ENCODE peak calls at places on chromosomes 11 and 22, in five cellular contexts. W, N, O, R and Y are unnamed samples.

GRCh38 chr22:28260619-28261018 is 341.6 kb upstream of the PITPNB start:
- DNase-seq in O (no peak), W (no peak), N (no peak), R (no peak), Y (no peak)

GRCh38 chr11:8066036-8066910 is 14.7 kb upstream of the TUB start:
- DNase-seq in N (no peak), W (no peak), R (no peak), O (no peak), Y (no peak)

GRCh38 chr11:64876226-64876750 is 2.1 kb downstream of the EHD1 start:
- DNase-seq in R (no peak), O (no peak), N (no peak), W (no peak), Y (no peak)

GRCh38 chr11:111735262-111736116 is 30.7 kb downstream of the PPP2R1B start:
- DNase-seq in R (no peak), O (peak), N (no peak), W (peak), Y (no peak)

GRCh38 chr11:44899959-44900358 is 50.7 kb downstream of the TP53I11 start:
- DNase-seq in R (peak), O (peak), W (peak), N (peak), Y (no peak)

GRCh38 chr11:86548278-86548917 is 124.0 kb downstream of the ME3 start:
- DNase-seq in W (peak), N (no peak), O (peak), R (no peak), Y (no peak)

GRCh38 chr22:48596111-48596860 is 1231.4 kb downstream of the BRD1 start:
- DNase-seq in O (no peak), N (no peak), W (no peak), R (no peak), Y (no peak)

GRCh38 chr22:46833228-46833627 is 70.8 kb downstream of the TBC1D22A start:
- DNase-seq in R (peak), O (peak), N (no peak), W (no peak), Y (no peak)

GRCh38 chr11:17498475-17498874 is 21.8 kb upstream of the ABCC8 start:
- DNase-seq in N (no peak), R (no peak), O (peak), W (no peak), Y (no peak)

GRCh38 chr11:123187670-123188507 is 7.2 kb downstream of the CLMP start:
- DNase-seq in N (no peak), W (no peak), O (peak), R (no peak), Y (no peak)

GRCh38 chr11:116792869-116793475 is 1.3 kb upstream of the APOA5 start:
- DNase-seq in N (no peak), O (peak), W (peak), R (no peak), Y (no peak)

GRCh38 chr11:66883021-66883968 is 26.4 kb downstream of the LRFN4 start:
- DNase-seq in W (peak), R (peak), N (peak), O (peak), Y (peak)

GRCh38 chr11:8384199-8384821 is 120.6 kb upstream of the LMO1 start:
- DNase-seq in O (peak), W (no peak), N (no peak), R (no peak), Y (peak)

GRCh38 chr11:32297629-32298028 is 137.7 kb downstream of the WT1 start:
- DNase-seq in O (peak), W (peak), R (peak), N (no peak), Y (peak)

GRCh38 chr22:46619240-46619829 is 851 bp upstream of the GRAMD4 start:
- DNase-seq in W (no peak), R (no peak), O (no peak), N (no peak), Y (no peak)

GRCh38 chr11:71996946-71997345 is 1.8 kb upstream of the IL18BP start:
- DNase-seq in R (no peak), W (no peak), N (no peak), O (no peak), Y (no peak)

GRCh38 chr11:117950999-117951961 is 22.1 kb upstream of the TMPRSS13 start:
- DNase-seq in O (no peak), N (no peak), W (no peak), R (no peak), Y (no peak)

GRCh38 chr11:34327804-34328631 is 29.8 kb downstream of the ABTB2 start:
- DNase-seq in W (no peak), O (no peak), N (no peak), R (no peak), Y (no peak)

GRCh38 chr11:121652982-121653381 is 200.2 kb upstream of the SORL1-AS1 start:
- DNase-seq in R (no peak), N (peak), O (peak), W (no peak), Y (no peak)

GRCh38 chr11:62614275-62614674 is 1.2 kb downstream of the ROM1 start:
- DNase-seq in N (no peak), O (no peak), W (no peak), R (peak), Y (no peak)

GRCh38 chr11:47327025-47327424 is 25.5 kb downstream of the MYBPC3 start:
- DNase-seq in R (no peak), W (no peak), O (no peak), N (no peak), Y (no peak)

GRCh38 chr11:40328890-40329617 is 1130.4 kb downstream of the LRRC4C start:
- DNase-seq in R (peak), N (no peak), W (peak), O (peak), Y (peak)

GRCh38 chr22:19877626-19878339 is 23.1 kb upstream of the GNB1L start:
- DNase-seq in R (no peak), N (no peak), O (peak), W (no peak), Y (no peak)

GRCh38 chr11:111450480-111451320 is 61.5 kb downstream of the BTG4 start:
- DNase-seq in R (no peak), N (no peak), W (no peak), O (peak), Y (no peak)

GRCh38 chr22:41983516-41983915 is 14.3 kb downstream of the SEPTIN3 start:
- DNase-seq in O (peak), R (no peak), W (no peak), N (no peak), Y (no peak)

GRCh38 chr11:111091341-111091740 is 154.2 kb upstream of the POU2AF2 start:
- DNase-seq in N (no peak), R (no peak), W (no peak), O (no peak), Y (no peak)

GRCh38 chr22:39598017-39598965 is 27.7 kb downstream of the CACNA1I start:
- DNase-seq in O (no peak), W (no peak), R (peak), N (peak), Y (peak)

GRCh38 chr11:23206736-23207336 is 346.6 kb upstream of the CCDC179 start:
- DNase-seq in R (no peak), O (peak), W (no peak), N (no peak), Y (no peak)

GRCh38 chr11:103035656-103036434 is 56.1 kb downstream of the DCUN1D5 start:
- DNase-seq in N (peak), W (peak), O (peak), R (peak), Y (peak)

GRCh38 chr11:3947084-3947483 is 91.6 kb downstream of the STIM1 start:
- DNase-seq in W (peak), R (no peak), O (peak), N (no peak), Y (peak)

GRCh38 chr11:102447941-102448868 is 4.4 kb downstream of the TMEM123 start:
- DNase-seq in W (no peak), R (no peak), O (no peak), N (no peak), Y (no peak)

GRCh38 chr11:57779275-57779674 is 17.7 kb downstream of the CTNND1 start:
- DNase-seq in O (peak), W (peak), R (peak), N (no peak), Y (peak)

GRCh38 chr11:111913997-111914396 is 1.5 kb downstream of the HSPB2 start:
- DNase-seq in R (no peak), W (peak), O (peak), N (no peak), Y (no peak)

GRCh38 chr11:128599729-128600128 is 12.4 kb upstream of the ETS1 start:
- DNase-seq in W (no peak), O (peak), N (no peak), R (no peak), Y (no peak)

GRCh38 chr11:119793335-119793984 is 64.5 kb upstream of the NECTIN1 start:
- DNase-seq in N (no peak), W (no peak), R (no peak), O (no peak), Y (no peak)